ENCODE peak calls at places on chromosomes 12 and 14, in five cellular contexts. J is WTC11, U is A549, T is K562, V is GM12878. K is an unnamed sample.

GRCh38 chr12:85669911-85670310 is 166.3 kb downstream of the RASSF9 start:
- DNase-seq in T (no peak), J (no peak), U (no peak), V (no peak), K (no peak)

GRCh38 chr14:97283450-97284230 is 486.5 kb downstream of the VRK1 start:
- DNase-seq in U (no peak), J (no peak), V (no peak), T (no peak), K (no peak)

GRCh38 chr12:13591488-13591887 is 389.9 kb downstream of the GRIN2B start:
- DNase-seq in J (no peak), V (no peak), T (no peak), U (no peak), K (no peak)

GRCh38 chr12:9114946-9115345 is 773 bp downstream of the A2M start:
- DNase-seq in V (no peak), T (no peak), U (no peak), J (no peak), K (peak)

GRCh38 chr14:68627868-68628604 is 164.8 kb downstream of the ZFP36L1 start:
- DNase-seq in T (no peak), J (peak), V (no peak), U (no peak), K (no peak)

GRCh38 chr12:124231980-124232653 is 62.8 kb upstream of the RFLNA start:
- DNase-seq in V (no peak), J (no peak), U (no peak), T (no peak), K (no peak)

GRCh38 chr12:16681196-16681595 is 75.2 kb upstream of the LMO3 start:
- DNase-seq in V (no peak), T (no peak), U (no peak), J (no peak), K (no peak)

GRCh38 chr14:25150401-25150800 is 100.5 kb upstream of the STXBP6 start:
- DNase-seq in U (no peak), T (no peak), V (no peak), J (no peak), K (no peak)

GRCh38 chr14:105328678-105329390 is 14.3 kb downstream of the PACS2 start:
- DNase-seq in J (no peak), V (no peak), U (no peak), T (no peak), K (no peak)

GRCh38 chr12:6605425-6606330 is 1.5 kb downstream of the CHD4 start:
- DNase-seq in J (peak), U (no peak), T (no peak), V (no peak), K (no peak)

GRCh38 chr12:11882301-11883019 is 188.3 kb upstream of the BCL2L14 start:
- DNase-seq in V (peak), J (no peak), U (no peak), T (no peak), K (no peak)

GRCh38 chr12:57001448-57001906 is 4.9 kb downstream of the ZBTB39 start:
- DNase-seq in J (peak), T (peak), U (peak), V (no peak), K (peak)

GRCh38 chr14:89833120-89833521 is 121.4 kb downstream of the EFCAB11 start:
- DNase-seq in V (no peak), J (no peak), T (no peak), U (no peak), K (no peak)

GRCh38 chr12:78096909-78097597 is 266.4 kb downstream of the NAV3 start:
- DNase-seq in U (no peak), T (no peak), V (no peak), J (no peak), K (no peak)

GRCh38 chr12:75294797-75295196 is 35.3 kb downstream of the CAPS2 start:
- DNase-seq in V (no peak), U (no peak), J (no peak), T (no peak), K (no peak)

GRCh38 chr14:105364100-105364708 is 34.1 kb upstream of the TEX22 start:
- DNase-seq in U (no peak), V (no peak), T (peak), J (no peak), K (no peak)

GRCh38 chr14:80133457-80133856 is 77.8 kb downstream of the DIO2 start:
- DNase-seq in T (no peak), V (no peak), U (no peak), J (no peak), K (no peak)

GRCh38 chr12:99605-100004 is 33.0 kb downstream of the IQSEC3 start:
- DNase-seq in U (no peak), T (no peak), V (no peak), J (no peak), K (no peak)

GRCh38 chr12:50218386-50218785 is 51.2 kb upstream of the CERS5 start:
- DNase-seq in U (peak), V (no peak), T (no peak), J (no peak), K (no peak)

GRCh38 chr12:84201976-84202375 is 710.6 kb downstream of the SLC6A15 start:
- DNase-seq in U (no peak), V (no peak), J (no peak), T (no peak), K (no peak)

GRCh38 chr14:98138666-98139065 is 1133.3 kb downstream of the BCL11B start:
- DNase-seq in J (peak), T (peak), U (peak), V (no peak), K (no peak)

GRCh38 chr14:20606190-20606901 is 15.2 kb upstream of the RNASE12 start:
- DNase-seq in V (no peak), T (no peak), U (peak), J (peak), K (peak)

GRCh38 chr12:1972856-1973317 is 31.4 kb downstream of the DCP1B start:
- DNase-seq in U (no peak), T (no peak), J (no peak), V (no peak), K (no peak)

GRCh38 chr12:53505086-53505485 is 2.2 kb downstream of the NPFF start:
- DNase-seq in T (no peak), U (no peak), J (no peak), V (no peak), K (no peak)

GRCh38 chr12:131808744-131809371 is 19.3 kb upstream of the MMP17 start:
- DNase-seq in V (peak), T (peak), U (no peak), J (no peak), K (no peak)

GRCh38 chr14:97641827-97642226 is 844.6 kb downstream of the VRK1 start:
- DNase-seq in V (no peak), J (no peak), T (no peak), U (no peak), K (no peak)

GRCh38 chr12:44285321-44285720 is 449.4 kb downstream of the TMEM117 start:
- DNase-seq in U (no peak), T (no peak), V (no peak), J (no peak), K (no peak)

GRCh38 chr14:52106853-52107252 is 38.0 kb upstream of the NID2 start:
- DNase-seq in V (no peak), T (no peak), J (no peak), U (peak), K (no peak)

GRCh38 chr12:7090222-7090998 is 1.8 kb downstream of the C1R start:
- DNase-seq in V (no peak), T (no peak), J (peak), U (no peak), K (no peak)

GRCh38 chr14:104969741-104970230 is 8.4 kb downstream of the AHNAK2 start:
- DNase-seq in U (no peak), J (no peak), T (no peak), V (no peak), K (no peak)

GRCh38 chr12:123024819-123025391 is 44.4 kb downstream of the ARL6IP4 start:
- DNase-seq in U (no peak), J (no peak), T (no peak), V (no peak), K (no peak)

GRCh38 chr12:123019841-123020138 is 39.3 kb downstream of the ARL6IP4 start:
- DNase-seq in J (no peak), V (no peak), T (no peak), U (no peak), K (no peak)

GRCh38 chr12:123026094-123026853 is 45.8 kb downstream of the ARL6IP4 start:
- DNase-seq in U (no peak), T (no peak), J (no peak), V (no peak), K (no peak)

GRCh38 chr12:123022846-123023245 is 42.4 kb downstream of the ARL6IP4 start:
- DNase-seq in J (no peak), V (no peak), T (no peak), U (no peak), K (no peak)

DNA sequence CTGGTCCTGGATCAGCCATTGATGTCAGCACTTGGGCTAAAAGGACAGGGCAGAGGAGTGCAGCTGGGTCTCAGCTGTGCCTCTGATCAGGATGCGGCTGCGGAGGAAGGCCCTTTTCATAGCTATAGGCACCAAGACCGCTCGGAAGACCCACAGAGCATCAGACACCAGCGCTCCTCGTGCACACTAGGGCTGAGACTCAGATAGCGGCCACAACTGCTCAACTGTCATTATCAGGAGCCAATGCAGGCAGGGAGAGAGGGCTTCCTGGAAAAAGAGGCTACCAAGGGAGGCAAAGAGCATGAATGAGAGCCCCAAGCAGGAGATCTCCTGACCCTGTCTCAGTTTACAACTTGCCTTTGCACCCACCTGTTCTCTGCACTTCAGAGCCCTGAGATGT is 41.7 kb downstream of the ARL6IP4 start:
- DNase-seq in T (no peak), V (no peak), J (no peak), U (no peak), K (no peak)
- TF ChIP-seq ESRRA in T (no peak), V (no peak), J (no peak), U (no peak), K (no peak)

DNA sequence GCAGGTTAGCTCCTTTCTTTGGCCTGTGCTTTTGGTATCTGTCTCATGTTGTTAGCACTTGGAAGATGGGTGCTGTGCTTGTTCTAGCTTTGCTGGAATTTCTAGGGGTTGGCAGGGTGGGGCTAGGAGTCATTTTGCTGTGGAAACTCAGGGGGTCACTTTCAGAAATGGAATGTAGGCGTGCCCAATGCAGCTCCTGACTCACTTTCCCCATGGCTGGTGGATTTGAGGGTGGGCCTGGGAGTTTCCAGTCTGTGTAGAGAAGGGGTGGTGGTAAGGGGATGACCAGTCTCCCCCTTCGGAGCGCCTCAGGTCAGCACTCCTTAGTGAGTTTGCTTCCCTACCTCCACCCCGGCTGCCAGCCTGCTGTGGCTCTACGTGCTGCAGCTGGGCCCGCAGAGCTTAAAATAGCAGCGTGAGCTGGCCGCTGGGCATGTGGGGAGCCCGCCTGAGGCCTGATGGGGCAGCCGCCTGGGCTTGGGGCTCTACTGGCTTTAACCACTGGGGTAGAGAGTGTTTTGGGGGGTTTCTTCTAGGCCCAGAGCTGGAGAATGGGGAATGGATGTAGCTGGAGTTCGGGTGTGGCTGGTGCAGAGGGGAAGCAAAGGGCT is 108.2 kb downstream of the TSPAN9 start:
- DNase-seq in V (no peak), T (no peak), U (no peak), J (no peak), K (no peak)
- TF ChIP-seq ESRRA in V (no peak), T (no peak), U (no peak), J (no peak), K (no peak)

GRCh38 chr14:60648934-60649814 is at the start of gene SIX1:
- DNase-seq in J (peak), V (no peak), T (peak), U (peak), K (peak)

GRCh38 chr14:60650382-60650961 is 1.2 kb upstream of the SIX1 start:
- DNase-seq in V (no peak), U (no peak), J (no peak), T (no peak), K (no peak)

GRCh38 chr14:60651051-60651935 is 2.0 kb upstream of the SIX1 start:
- DNase-seq in V (no peak), T (no peak), U (no peak), J (no peak), K (no peak)

GRCh38 chr14:60648169-60648933 is 926 bp downstream of the SIX1 start:
- DNase-seq in T (peak), V (no peak), J (peak), U (peak), K (no peak)

GRCh38 chr14:60649815-60650381 is 621 bp upstream of the SIX1 start:
- DNase-seq in T (no peak), V (no peak), U (peak), J (peak), K (no peak)
- TF ChIP-seq ESRRA in T (no peak), V (no peak), U (no peak), J (no peak), K (no peak)

GRCh38 chr12:39448038-39448437 is 5.1 kb upstream of the KIF21A start:
- DNase-seq in V (no peak), J (no peak), T (no peak), U (no peak), K (no peak)
- TF ChIP-seq ESRRA in V (no peak), J (no peak), T (no peak), U (no peak), K (no peak)

DNA sequence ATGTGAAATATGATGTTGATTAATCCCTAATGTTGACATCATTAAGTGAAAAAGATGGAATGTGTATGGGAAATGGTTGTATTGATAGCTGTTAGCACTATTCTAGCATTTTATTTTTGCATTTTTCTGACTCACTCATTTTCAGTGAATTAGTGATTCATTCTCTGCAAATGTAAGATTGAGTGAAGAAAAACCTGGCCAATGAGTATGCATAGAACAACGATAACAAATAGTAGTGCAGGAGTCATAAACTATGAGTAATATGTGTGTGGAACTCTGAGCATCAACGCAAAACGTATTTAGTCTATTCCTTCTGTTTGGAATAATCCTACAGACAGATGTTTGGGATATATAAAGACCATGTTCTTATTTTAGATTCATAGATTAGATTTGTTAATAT is 76.3 kb upstream of the RTL1 start:
- DNase-seq in U (peak), V (no peak), T (no peak), J (no peak), K (no peak)
- TF ChIP-seq ESRRA in U (no peak), V (no peak), T (no peak), J (no peak), K (no peak)